ENCODE peak calls at places on chromosomes 5 and 9, in six cellular contexts. W is MM.1S, E is type B pancreatic cell, T is PC-3, Y is progenitor cell of endocrine pancreas, G is K562. I is an unnamed sample.
A peak's percentile ranks its signal among the peaks of the same experiment; 100 is the strongest.

GRCh38 chr5:8462565-8462964 is 593.6 kb downstream of the MTRR start:
- DNase-seq in W (no peak), E (no peak), T (peak; percentile 68), Y (no peak), G (no peak), I (no peak)

GRCh38 chr9:38232895-38233294 is 159.6 kb upstream of the ALDH1B1 start:
- DNase-seq in W (no peak), E (peak; percentile 56), T (no peak), Y (no peak), G (no peak), I (no peak)

GRCh38 chr9:133187561-133188005 is 21.5 kb downstream of the OBP2B start:
- DNase-seq in W (no peak), E (no peak), T (no peak), Y (no peak), G (no peak), I (no peak)

GRCh38 chr5:137212471-137212870 is 286.7 kb downstream of the SPOCK1 start:
- DNase-seq in W (no peak), E (no peak), T (no peak), Y (no peak), G (no peak), I (no peak)

GRCh38 chr5:82855000-82855399 is 222.2 kb downstream of the TMEM167A start:
- DNase-seq in W (no peak), E (no peak), T (no peak), Y (no peak), G (no peak), I (no peak)

GRCh38 chr9:20872340-20872977 is 159.0 kb downstream of the HACD4 start:
- DNase-seq in W (no peak), E (no peak), T (peak; percentile 31), Y (no peak), G (no peak), I (no peak)

GRCh38 chr9:134326754-134327526 is 685 bp downstream of the RXRA start:
- DNase-seq in W (peak; percentile 23), E (no peak), T (peak; percentile 8), Y (no peak), G (peak; percentile 62), I (peak; percentile 52)

GRCh38 chr5:140189977-140190867 is 15.2 kb downstream of the CYSTM1 start:
- DNase-seq in W (no peak), E (no peak), T (no peak), Y (no peak), G (peak; percentile 49), I (no peak)

GRCh38 chr9:127336708-127337352 is 60.1 kb upstream of the SLC2A8 start:
- DNase-seq in W (no peak), E (no peak), T (peak; percentile 96), Y (no peak), G (no peak), I (no peak)

GRCh38 chr5:1663186-1663585 is 136.5 kb downstream of the MRPL36 start:
- DNase-seq in W (no peak), E (no peak), T (no peak), Y (no peak), G (no peak), I (no peak)

GRCh38 chr5:1330146-1330846 is 14.6 kb downstream of the CLPTM1L start:
- DNase-seq in W (no peak), E (no peak), T (no peak), Y (no peak), G (no peak), I (no peak)

GRCh38 chr5:55601209-55601618 is 66.5 kb upstream of the PLPP1 start:
- DNase-seq in W (no peak), E (no peak), T (peak; percentile 85), Y (no peak), G (no peak), I (no peak)

GRCh38 chr5:127916875-127917573 is 166.5 kb upstream of the SLC12A2 start:
- DNase-seq in W (peak; percentile 30), E (no peak), T (no peak), Y (no peak), G (no peak), I (no peak)

GRCh38 chr9:116669296-116669695 is 17.8 kb upstream of the TRIM32 start:
- DNase-seq in W (no peak), E (no peak), T (no peak), Y (no peak), G (no peak), I (no peak)

GRCh38 chr9:81636280-81636653 is 53.1 kb downstream of the TLE1 start:
- DNase-seq in W (no peak), E (no peak), T (no peak), Y (no peak), G (no peak), I (no peak)

GRCh38 chr9:137028281-137029057 is 432 bp upstream of the ABCA2 start:
- DNase-seq in W (peak; percentile 70), E (no peak), T (peak; percentile 61), Y (peak; percentile 67), G (peak; percentile 80), I (peak; percentile 76)

GRCh38 chr9:82903503-82903902 is 159.4 kb downstream of the RASEF start:
- DNase-seq in W (no peak), E (no peak), T (peak; percentile 13), Y (no peak), G (no peak), I (no peak)

GRCh38 chr5:125595095-125595494 is 828.1 kb upstream of the GRAMD2B start:
- DNase-seq in W (no peak), E (no peak), T (no peak), Y (no peak), G (no peak), I (no peak)

GRCh38 chr5:158541535-158541934 is 558.2 kb downstream of the EBF1 start:
- DNase-seq in W (no peak), E (no peak), T (no peak), Y (no peak), G (no peak), I (no peak)

GRCh38 chr9:6781476-6781875 is 23.7 kb downstream of the KDM4C start:
- DNase-seq in W (no peak), E (no peak), T (no peak), Y (no peak), G (no peak), I (no peak)

GRCh38 chr9:127852829-127853228 is 1.6 kb downstream of the ENG start:
- DNase-seq in W (no peak), E (no peak), T (no peak), Y (no peak), G (no peak), I (no peak)

GRCh38 chr5:142860291-142860690 is 90.1 kb downstream of the ARHGAP26 start:
- DNase-seq in W (no peak), E (no peak), T (no peak), Y (no peak), G (no peak), I (no peak)

GRCh38 chr5:79105868-79106267 is 5.7 kb upstream of the BHMT start:
- DNase-seq in W (no peak), E (no peak), T (no peak), Y (no peak), G (peak; percentile 16), I (no peak)
- TF ChIP-seq CTCF in W (no peak), E (peak; percentile 27), T (no peak), Y (no peak), G (no peak), I (no peak)

GRCh38 chr5:87536365-87536764 is 123.6 kb upstream of the CCNH start:
- DNase-seq in W (no peak), E (no peak), T (no peak), Y (no peak), G (no peak), I (no peak)

GRCh38 chr5:87539839-87540238 is 127.1 kb upstream of the CCNH start:
- DNase-seq in W (no peak), E (no peak), T (peak; percentile 42), Y (no peak), G (no peak), I (no peak)

GRCh38 chr5:87541668-87542067 is 128.9 kb upstream of the CCNH start:
- DNase-seq in W (no peak), E (no peak), T (no peak), Y (no peak), G (no peak), I (no peak)

DNA sequence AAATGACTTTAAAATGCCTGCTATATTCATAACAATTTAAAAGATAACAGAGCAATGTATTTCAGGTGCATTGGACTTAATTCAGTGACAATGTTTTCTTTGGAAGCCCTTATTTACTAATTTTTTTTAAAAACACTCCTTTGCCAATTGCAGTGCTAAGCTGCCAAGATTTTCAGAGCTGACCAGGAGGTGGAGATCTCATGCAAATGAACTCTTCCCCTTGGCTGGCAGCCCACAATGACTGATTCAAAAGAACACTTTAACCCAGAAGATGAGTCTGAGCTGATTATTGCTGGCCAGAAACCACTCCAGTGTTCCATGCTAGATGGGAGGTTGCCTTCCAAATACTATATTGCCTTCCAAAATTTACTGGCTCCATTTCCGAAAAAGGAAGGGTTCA is 128.3 kb upstream of the CCNH start:
- DNase-seq in W (peak; percentile 18), E (no peak), T (peak; percentile 90), Y (no peak), G (no peak), I (no peak)
- TF ChIP-seq CTCF in W (peak; percentile 3), E (peak; percentile 35), T (peak; percentile 57), Y (no peak), G (no peak), I (no peak)

DNA sequence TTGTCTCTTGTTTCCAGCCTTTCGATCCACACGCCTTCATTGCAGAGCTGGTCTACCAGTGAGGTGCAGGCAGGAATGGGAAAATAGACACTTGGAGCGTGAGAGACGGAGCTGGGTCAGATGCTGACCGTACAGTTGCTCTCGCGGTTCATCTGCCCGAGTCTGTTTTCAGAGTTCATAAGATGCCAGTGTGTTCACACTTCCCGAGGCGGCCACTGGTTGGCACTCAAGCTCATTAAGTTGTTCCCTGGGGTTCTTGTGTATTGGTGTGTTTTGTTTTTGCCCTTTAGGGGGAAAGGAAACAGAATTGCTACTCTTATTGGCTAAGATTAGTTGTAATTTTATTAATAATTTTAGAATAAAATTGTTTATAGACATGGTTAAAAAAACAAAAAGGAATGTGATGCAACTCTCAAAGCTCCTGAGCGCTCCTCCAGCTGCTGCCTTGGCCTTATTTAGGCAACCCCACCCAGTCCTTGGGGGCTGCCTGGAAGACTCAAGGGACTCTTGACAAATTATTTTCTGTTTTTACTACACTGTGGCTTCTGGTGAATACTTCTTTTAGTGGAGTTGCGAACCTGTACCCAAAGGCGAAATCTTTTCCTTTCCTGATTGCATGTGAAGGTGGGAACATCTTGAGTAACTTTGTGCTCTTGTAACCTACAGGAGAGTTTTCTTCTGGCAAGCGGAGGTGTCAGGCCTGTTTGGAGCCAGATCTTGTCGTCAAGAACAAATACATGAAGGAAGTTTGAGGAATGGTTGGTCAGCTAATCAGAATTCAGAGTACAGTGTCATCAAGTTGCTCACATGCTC is 146.1 kb downstream of the MAST4 start:
- DNase-seq in W (no peak), E (no peak), T (no peak), Y (no peak), G (no peak), I (no peak)
- TF ChIP-seq CTCF in W (no peak), E (peak; percentile 51), T (no peak), Y (peak; percentile 34), G (no peak), I (peak; percentile 26)

GRCh38 chr9:17739022-17739421 is 160.2 kb downstream of the SH3GL2 start:
- DNase-seq in W (no peak), E (no peak), T (no peak), Y (no peak), G (no peak), I (no peak)

GRCh38 chr9:17744786-17745185 is 165.9 kb downstream of the SH3GL2 start:
- DNase-seq in W (no peak), E (no peak), T (peak; percentile 53), Y (peak; percentile 26), G (no peak), I (no peak)

DNA sequence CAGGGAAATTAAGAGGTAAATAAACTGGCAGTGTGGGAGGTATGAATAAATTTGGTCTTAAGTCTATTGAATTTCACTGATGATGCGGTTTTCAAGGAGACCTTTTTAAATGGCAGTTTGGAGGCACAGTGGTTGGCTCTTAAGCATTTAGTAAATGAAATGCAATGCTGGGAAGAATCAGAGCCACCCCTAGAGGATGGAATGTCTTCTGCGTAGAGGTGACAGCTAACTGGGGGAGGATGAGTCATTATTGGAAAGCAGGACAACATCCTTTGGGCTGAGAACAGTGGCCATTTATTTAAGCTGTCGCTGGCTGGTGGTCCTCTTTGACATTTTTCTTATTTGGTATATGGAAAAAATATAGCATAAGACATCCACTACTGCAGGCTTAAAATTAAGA is 163.2 kb downstream of the SH3GL2 start:
- DNase-seq in W (no peak), E (no peak), T (peak; percentile 61), Y (no peak), G (no peak), I (no peak)
- TF ChIP-seq CTCF in W (no peak), E (peak; percentile 53), T (peak; percentile 55), Y (no peak), G (no peak), I (peak; percentile 42)

I was measured in glutamatergic neuron.